ENCODE peak calls at places on chromosomes 6 and 20, in ten cellular contexts. S is pancreas, G is colonic mucosa, U is fibroblast of the aortic adventitia, K is left lung, A is hepatocyte, E is AG04450, H is OCI-LY7, D is cardiac fibroblast, T is BE2C. F is an unnamed sample.

GRCh38 chr20:45229264-45230056 is 8.3 kb downstream of the SEMG2 start:
- DNase-seq in T (peak), U (no peak), H (peak), K (peak), D (peak), E (no peak), A (peak), S (peak), G (peak), F (no peak)

GRCh38 chr6:148242180-148242579 is 100.5 kb upstream of the SASH1 start:
- DNase-seq in U (peak), K (no peak), T (no peak), S (no peak), D (no peak), G (no peak), A (no peak), H (no peak), E (no peak), F (no peak)

GRCh38 chr6:46334442-46334841 is 156.8 kb downstream of the RCAN2 start:
- DNase-seq in A (no peak), H (no peak), T (no peak), D (no peak), U (no peak), S (no peak), G (no peak), E (no peak), K (no peak), F (no peak)

GRCh38 chr6:45728674-45729073 is 287.0 kb downstream of the CLIC5 start:
- DNase-seq in G (no peak), H (no peak), D (peak), E (no peak), A (no peak), K (no peak), U (peak), S (no peak), T (no peak), F (peak)

GRCh38 chr6:31270788-31271640 is 878 bp downstream of the HLA-C start:
- DNase-seq in E (no peak), K (peak), A (peak), H (peak), D (peak), U (peak), S (peak), G (peak), T (peak), F (peak)

GRCh38 chr6:106448000-106448426 is 87.5 kb downstream of the CRYBG1 start:
- DNase-seq in S (no peak), K (peak), D (no peak), A (no peak), H (no peak), T (no peak), E (no peak), U (no peak), G (no peak), F (no peak)

GRCh38 chr6:105909084-105909483 is 177.1 kb upstream of the PRDM1 start:
- DNase-seq in G (no peak), A (no peak), T (no peak), D (no peak), H (no peak), U (no peak), K (no peak), S (no peak), E (no peak), F (no peak)

GRCh38 chr6:56226946-56227879 is 20.2 kb downstream of the COL21A1 start:
- DNase-seq in G (no peak), T (no peak), H (no peak), K (no peak), A (no peak), U (peak), E (no peak), D (peak), S (no peak), F (peak)

GRCh38 chr20:63156221-63156671 is 59.7 kb downstream of the YTHDF1 start:
- DNase-seq in U (no peak), G (no peak), H (no peak), S (no peak), D (no peak), E (no peak), K (peak), A (no peak), T (peak), F (no peak)

GRCh38 chr20:22001886-22002285 is 296.4 kb downstream of the PAX1 start:
- DNase-seq in U (peak), G (no peak), S (no peak), D (peak), T (no peak), H (no peak), A (peak), K (no peak), E (no peak), F (no peak)

GRCh38 chr6:110530671-110531070 is 54.3 kb upstream of the SLC22A16 start:
- DNase-seq in G (no peak), H (no peak), U (no peak), E (no peak), S (no peak), T (no peak), A (no peak), D (peak), K (no peak), F (no peak)

GRCh38 chr6:144415014-144415413 is 129.9 kb downstream of the UTRN start:
- DNase-seq in H (no peak), S (no peak), A (peak), U (peak), E (peak), K (no peak), T (no peak), D (peak), G (no peak), F (peak)

GRCh38 chr20:46174469-46175126 is 56.5 kb downstream of the CD40 start:
- DNase-seq in S (peak), H (peak), K (peak), A (peak), D (peak), U (peak), E (no peak), G (peak), T (peak), F (peak)

GRCh38 chr20:49853640-49854039 is 41.0 kb downstream of the SLC9A8 start:
- DNase-seq in S (no peak), H (no peak), G (no peak), K (no peak), U (peak), T (peak), D (peak), A (peak), E (peak), F (peak)

GRCh38 chr20:58870293-58871014 is 17.9 kb downstream of the GNAS start:
- DNase-seq in T (peak), S (peak), G (peak), U (peak), D (peak), E (no peak), K (peak), A (peak), H (peak), F (peak)

GRCh38 chr6:12845224-12846004 is 128.8 kb downstream of the PHACTR1 start:
- DNase-seq in G (no peak), U (no peak), D (no peak), H (no peak), A (no peak), K (no peak), E (no peak), T (no peak), S (no peak), F (no peak)

GRCh38 chr6:44226368-44227137 is 3.2 kb downstream of the SLC29A1 start:
- DNase-seq in A (no peak), T (peak), U (no peak), H (no peak), G (no peak), E (no peak), D (no peak), K (no peak), S (no peak), F (no peak)

GRCh38 chr20:63628246-63628975 is 1.5 kb upstream of the GMEB2 start:
- DNase-seq in S (peak), G (peak), H (peak), K (peak), A (no peak), E (peak), D (peak), U (peak), T (peak), F (peak)

GRCh38 chr6:122445274-122445673 is 26.3 kb downstream of the SERINC1 start:
- DNase-seq in G (no peak), D (no peak), U (no peak), S (no peak), A (no peak), E (no peak), T (no peak), H (no peak), K (no peak), F (no peak)

GRCh38 chr6:30612687-30613248 is 4.3 kb downstream of the PPP1R10 start:
- DNase-seq in A (no peak), K (no peak), T (no peak), H (no peak), U (peak), S (no peak), G (no peak), E (no peak), D (peak), F (peak)

GRCh38 chr20:13231031-13231752 is 10.1 kb downstream of the ISM1 start:
- DNase-seq in S (no peak), E (no peak), D (peak), H (no peak), G (no peak), U (no peak), K (no peak), T (no peak), A (no peak), F (peak)

GRCh38 chr6:41470341-41471063 is 75.7 kb upstream of the FOXP4 start:
- DNase-seq in S (peak), U (peak), G (no peak), E (no peak), K (peak), H (no peak), D (peak), A (peak), T (no peak), F (peak)

GRCh38 chr6:75130784-75131183 is 75.1 kb downstream of the COL12A1 start:
- DNase-seq in K (no peak), D (peak), S (no peak), T (no peak), A (no peak), G (no peak), U (peak), E (no peak), H (no peak), F (no peak)

GRCh38 chr6:107304421-107305025 is 154.8 kb downstream of the PDSS2 start:
- DNase-seq in D (peak), G (no peak), U (no peak), K (no peak), T (no peak), E (no peak), H (no peak), S (no peak), A (no peak), F (peak)

GRCh38 chr6:133392015-133392414 is 150.9 kb downstream of the EYA4 start:
- DNase-seq in A (no peak), K (no peak), H (no peak), T (no peak), G (no peak), S (no peak), U (no peak), D (no peak), E (no peak), F (no peak)

GRCh38 chr20:4925842-4926530 is 75.3 kb downstream of the SLC23A2 start:
- DNase-seq in E (no peak), S (peak), A (no peak), K (no peak), U (peak), T (no peak), H (no peak), D (peak), G (peak), F (peak)

GRCh38 chr20:4100679-4101078 is 85.3 kb upstream of the RNF24 start:
- DNase-seq in K (no peak), U (no peak), T (no peak), H (no peak), S (no peak), E (no peak), A (no peak), G (no peak), D (peak), F (no peak)

GRCh38 chr20:8078528-8078914 is 53.5 kb upstream of the PLCB1 start:
- DNase-seq in K (no peak), E (no peak), U (peak), D (no peak), H (no peak), G (no peak), S (no peak), A (no peak), T (no peak), F (no peak)

GRCh38 chr20:8082999-8083398 is 49.1 kb upstream of the PLCB1 start:
- DNase-seq in S (no peak), D (peak), U (peak), K (no peak), G (no peak), H (no peak), A (peak), E (no peak), T (peak), F (no peak)

GRCh38 chr20:8079976-8080375 is 52.1 kb upstream of the PLCB1 start:
- DNase-seq in K (no peak), T (no peak), H (no peak), D (no peak), U (no peak), G (no peak), A (no peak), E (no peak), S (no peak), F (no peak)

GRCh38 chr20:8076505-8077498 is 55.3 kb upstream of the PLCB1 start:
- DNase-seq in H (no peak), S (no peak), U (peak), E (no peak), A (peak), T (no peak), D (peak), G (no peak), K (no peak), F (no peak)

DNA sequence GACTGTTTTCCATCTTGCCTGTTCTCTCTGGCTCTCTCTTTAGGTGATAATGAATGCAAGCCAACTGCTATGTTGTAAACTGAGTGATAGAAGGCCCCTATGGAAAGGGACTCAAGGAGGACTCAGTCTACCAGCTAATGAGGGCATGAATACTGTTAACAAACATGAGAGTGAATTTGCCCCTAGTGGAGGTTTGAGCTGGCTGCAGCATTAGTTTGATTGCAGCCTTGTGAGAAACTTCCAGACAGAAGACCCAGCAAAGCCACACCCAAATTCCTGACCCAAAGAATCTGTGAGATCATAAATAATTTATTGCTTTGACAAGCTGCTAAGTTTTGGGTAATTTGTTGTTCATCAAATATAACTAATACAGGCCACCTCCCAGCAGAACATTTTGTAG is 50.0 kb upstream of the PLCB1 start:
- DNase-seq in D (peak), E (no peak), A (peak), G (no peak), U (peak), H (peak), T (no peak), K (no peak), S (no peak), F (no peak)
- TF ChIP-seq CTCF in D (peak), E (peak), A (peak), G (no peak), U (peak), H (peak), T (peak), K (no peak), S (peak), F (peak)

DNA sequence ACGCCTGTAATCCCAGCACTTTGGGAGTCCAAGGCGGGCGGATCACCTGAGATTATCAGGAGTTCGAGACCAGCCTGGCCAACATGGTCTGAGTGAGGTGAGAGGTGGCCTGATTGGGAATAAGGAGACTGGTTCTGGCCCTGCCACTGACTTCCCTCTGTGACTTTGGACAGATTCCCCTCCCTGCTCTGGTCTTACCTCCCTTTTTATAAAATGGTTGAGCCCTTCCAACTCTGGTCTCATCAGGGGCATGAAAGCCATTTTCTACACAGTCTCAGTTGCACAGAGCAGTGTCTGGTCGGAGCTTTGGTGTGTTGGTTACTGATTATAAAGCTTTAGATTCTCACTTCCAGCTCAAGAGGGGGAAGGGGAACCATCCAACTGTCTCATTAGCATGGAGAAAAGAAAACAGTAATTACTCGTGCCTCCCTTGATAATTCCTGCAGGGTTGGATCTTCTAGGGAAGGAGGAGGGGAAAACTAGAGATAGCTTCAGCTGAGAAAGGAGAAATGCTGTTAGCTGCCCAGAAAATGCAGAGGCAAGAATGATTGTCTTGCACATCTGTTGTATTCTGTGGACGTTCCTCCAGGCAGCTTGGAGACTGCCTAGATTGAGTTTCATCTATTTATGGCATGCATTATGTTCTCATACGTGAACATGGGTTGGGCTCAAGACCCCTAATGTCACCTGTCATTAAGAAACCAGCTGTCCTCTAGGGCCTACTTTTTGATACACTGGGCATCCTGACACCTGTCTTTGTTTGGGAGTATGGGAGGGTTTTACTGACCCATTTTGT is 30.4 kb downstream of the RALY start:
- DNase-seq in T (no peak), K (no peak), S (no peak), E (no peak), D (no peak), U (no peak), A (no peak), H (no peak), G (no peak), F (no peak)
- H3K4me3 ChIP-seq in T (no peak), K (no peak), S (no peak), E (no peak), D (no peak), U (no peak), A (no peak), H (no peak), G (no peak), F (no peak)

DNA sequence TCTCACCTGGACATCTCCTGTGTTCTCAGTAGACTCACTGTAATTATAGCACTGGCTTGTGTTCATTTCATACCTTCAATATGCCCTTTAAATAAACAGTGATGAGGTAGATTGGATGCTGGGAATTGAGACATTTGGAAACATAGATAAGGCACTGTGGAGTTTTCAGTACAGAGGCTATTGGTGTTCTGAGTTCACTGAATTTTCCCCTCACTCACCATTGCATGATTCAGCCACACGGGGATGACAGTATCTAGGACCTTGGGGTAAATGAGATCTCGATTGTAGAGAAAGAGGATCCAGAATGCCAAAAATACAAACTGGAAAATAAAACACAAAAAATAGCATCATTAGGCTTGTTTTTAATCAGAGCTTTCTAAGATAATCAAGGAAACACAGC is 12.5 kb downstream of the ADTRP start:
- DNase-seq in H (no peak), K (no peak), S (peak), A (no peak), U (peak), G (no peak), D (peak), E (no peak), T (no peak), F (peak)
- TF ChIP-seq CTCF in H (no peak), K (no peak), S (no peak), A (no peak), U (peak), G (no peak), D (no peak), E (peak), T (no peak), F (peak)

GRCh38 chr6:136038531-136038930 is 187.0 kb downstream of the PDE7B start:
- DNase-seq in U (peak), D (no peak), S (no peak), H (no peak), G (no peak), T (no peak), E (no peak), K (no peak), A (no peak), F (no peak)

GRCh38 chr6:136037246-136037884 is 185.9 kb downstream of the PDE7B start:
- DNase-seq in U (peak), E (no peak), A (no peak), D (peak), K (no peak), T (no peak), G (no peak), S (no peak), H (no peak), F (no peak)

GRCh38 chr6:136036601-136037000 is 185.1 kb downstream of the PDE7B start:
- DNase-seq in T (no peak), K (no peak), H (no peak), D (peak), G (no peak), A (no peak), E (no peak), U (peak), S (no peak), F (peak)

GRCh38 chr6:136037885-136038460 is 186.5 kb downstream of the PDE7B start:
- DNase-seq in H (no peak), G (no peak), K (peak), D (peak), U (peak), E (peak), T (no peak), S (no peak), A (peak), F (peak)

GRCh38 chr6:136039185-136039584 is 187.7 kb downstream of the PDE7B start:
- DNase-seq in T (no peak), E (no peak), S (no peak), D (peak), G (no peak), U (peak), K (no peak), H (no peak), A (no peak), F (no peak)
- H3K4me3 ChIP-seq in T (no peak), E (peak), S (peak), D (peak), G (no peak), U (peak), K (no peak), H (no peak), A (no peak), F (peak)

DNA sequence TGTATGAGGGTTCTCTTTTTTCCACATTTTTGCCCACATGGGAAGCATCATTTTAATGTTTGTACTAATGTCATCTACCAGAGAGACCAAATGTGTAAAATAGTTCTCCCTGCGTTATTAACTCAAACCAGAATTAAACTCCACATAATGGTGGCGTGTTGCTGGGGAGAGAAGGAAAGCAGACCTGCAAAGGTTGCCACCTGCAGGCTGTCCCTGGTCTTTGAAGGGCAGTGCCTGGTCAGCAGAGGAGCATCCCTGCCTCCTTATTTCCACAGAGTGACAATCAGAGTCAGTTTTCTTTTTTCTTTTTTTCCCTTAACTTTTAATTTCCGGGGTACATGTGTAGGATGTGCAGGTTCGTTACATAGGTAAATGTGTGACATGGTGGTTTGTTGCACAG is 214.5 kb downstream of the TBX18 start:
- DNase-seq in G (no peak), A (peak), T (no peak), S (no peak), H (no peak), K (no peak), D (peak), E (no peak), U (no peak), F (no peak)
- TF ChIP-seq CTCF in G (no peak), A (peak), T (peak), S (no peak), H (no peak), K (no peak), D (no peak), E (no peak), U (peak), F (no peak)

DNA sequence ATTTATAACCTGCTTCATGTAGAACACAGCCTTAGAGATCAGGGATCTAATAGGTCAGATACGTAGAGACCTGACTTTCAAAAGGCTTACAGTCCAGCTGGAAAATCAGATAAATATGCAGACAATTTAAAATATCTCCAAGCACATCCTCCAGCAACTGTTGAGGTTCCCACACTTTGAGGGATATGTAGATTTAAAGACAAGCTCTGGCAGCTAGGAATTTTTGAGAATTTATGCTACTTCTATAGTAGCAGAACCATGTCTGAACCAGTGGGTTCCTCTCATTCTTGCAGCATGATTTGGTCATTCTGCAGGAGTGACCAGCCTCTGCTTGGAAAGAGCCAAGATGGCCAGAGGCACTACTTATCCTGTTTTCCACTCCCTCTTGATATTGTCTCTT is 60.5 kb downstream of the CYB5R4 start:
- DNase-seq in U (peak), A (no peak), K (no peak), G (no peak), S (no peak), T (no peak), D (no peak), E (no peak), H (no peak), F (peak)
- H3K4me3 ChIP-seq in U (no peak), A (no peak), K (no peak), G (no peak), S (no peak), T (no peak), D (no peak), E (no peak), H (no peak), F (no peak)